ENCODE peak calls at places on chromosomes 11 and 22, in nine cellular contexts. W, K, P, G, R, M, E, S and A are unnamed samples.

GRCh38 chr22:32533265-32534068 is 58.9 kb downstream of the FBXO7 start:
- DNase-seq in W (no peak), K (no peak), P (no peak), G (no peak), R (peak), M (no peak), E (peak), S (peak), A (no peak)

GRCh38 chr22:26389125-26389524 is 39.9 kb upstream of the ASPHD2 start:
- DNase-seq in W (no peak), K (no peak), P (no peak), G (no peak), R (no peak), M (no peak), E (no peak), S (no peak), A (no peak)

GRCh38 chr22:23565942-23566715 is 14.0 kb downstream of the IGLL1 start:
- DNase-seq in W (no peak), K (no peak), P (no peak), G (no peak), R (no peak), M (no peak), E (no peak), S (no peak), A (no peak)

GRCh38 chr11:489610-490185 is 17.3 kb downstream of the RNH1 start:
- DNase-seq in W (no peak), K (no peak), P (no peak), G (no peak), R (no peak), M (no peak), E (no peak), S (no peak), A (no peak)

GRCh38 chr22:48358886-48359612 is 1468.6 kb downstream of the BRD1 start:
- DNase-seq in W (no peak), K (no peak), P (no peak), G (no peak), R (no peak), M (no peak), E (no peak), S (no peak), A (no peak)

GRCh38 chr22:42919199-42919598 is 62.1 kb upstream of the ARFGAP3 start:
- DNase-seq in W (no peak), K (peak), P (no peak), G (no peak), R (no peak), M (peak), E (peak), S (no peak), A (peak)

GRCh38 chr22:44451016-44451415 is 47.0 kb downstream of the RTL6 start:
- DNase-seq in W (no peak), K (no peak), P (no peak), G (peak), R (no peak), M (no peak), E (no peak), S (no peak), A (no peak)

GRCh38 chr11:96310236-96310635 is 32.8 kb downstream of the MAML2 start:
- DNase-seq in W (no peak), K (no peak), P (no peak), G (no peak), R (no peak), M (no peak), E (no peak), S (no peak), A (no peak)

GRCh38 chr11:72573380-72573949 is 100.8 kb downstream of the PDE2A start:
- DNase-seq in W (peak), K (peak), P (no peak), G (no peak), R (peak), M (no peak), E (peak), S (peak), A (peak)

GRCh38 chr11:43447124-43447523 is 88.4 kb downstream of the TTC17 start:
- DNase-seq in W (no peak), K (no peak), P (no peak), G (no peak), R (no peak), M (no peak), E (no peak), S (no peak), A (no peak)

GRCh38 chr11:68908273-68908672 is 4.6 kb downstream of the IGHMBP2 start:
- DNase-seq in W (no peak), K (no peak), P (no peak), G (no peak), R (no peak), M (peak), E (no peak), S (no peak), A (no peak)
- H3K4me3 ChIP-seq in W (no peak), K (no peak), P (no peak), G (no peak), R (no peak), M (no peak), E (no peak), S (no peak), A (no peak)

GRCh38 chr22:35914357-35914664 is 114.3 kb downstream of the RBFOX2 start:
- DNase-seq in W (no peak), K (no peak), P (no peak), G (no peak), R (no peak), M (no peak), E (no peak), S (no peak), A (no peak)
- H3K4me3 ChIP-seq in W (peak), K (peak), P (peak), G (peak), R (no peak), M (peak), E (no peak), S (peak), A (peak)

GRCh38 chr11:62542111-62542745 is 4.4 kb downstream of the AHNAK start:
- DNase-seq in W (no peak), K (no peak), P (no peak), G (peak), R (no peak), M (no peak), E (no peak), S (no peak), A (no peak)
- H3K4me3 ChIP-seq in W (peak), K (peak), P (peak), G (peak), R (peak), M (peak), E (peak), S (peak), A (peak)

DNA sequence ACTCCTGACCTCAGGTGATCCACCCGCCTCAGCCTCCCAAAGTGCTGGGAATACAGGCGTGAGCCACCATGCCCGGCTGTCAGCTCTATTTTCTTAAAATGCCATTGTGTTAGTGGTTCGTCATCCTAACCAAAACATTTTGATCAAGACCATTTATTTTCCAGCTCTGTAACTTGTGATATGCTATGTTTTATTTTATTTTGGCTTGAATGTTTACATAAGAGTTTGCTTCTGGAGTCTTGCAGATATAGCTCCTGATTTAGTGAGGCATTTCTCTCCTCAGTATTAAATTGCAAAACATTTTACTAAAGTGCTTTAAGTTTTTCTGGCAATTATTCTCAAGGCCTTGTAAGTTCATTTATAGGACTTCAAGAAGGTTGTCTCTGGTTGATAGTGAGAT is 4.4 kb downstream of the EP300 start:
- DNase-seq in W (no peak), K (no peak), P (no peak), G (no peak), R (no peak), M (no peak), E (no peak), S (peak), A (no peak)
- H3K4me3 ChIP-seq in W (no peak), K (no peak), P (no peak), G (no peak), R (no peak), M (no peak), E (no peak), S (no peak), A (no peak)

GRCh38 chr11:61555978-61556377 is 24.9 kb downstream of the SYT7 start:
- DNase-seq in W (no peak), K (no peak), P (no peak), G (no peak), R (no peak), M (no peak), E (no peak), S (no peak), A (no peak)
- H3K4me3 ChIP-seq in W (no peak), K (no peak), P (no peak), G (no peak), R (no peak), M (no peak), E (no peak), S (no peak), A (no peak)

DNA sequence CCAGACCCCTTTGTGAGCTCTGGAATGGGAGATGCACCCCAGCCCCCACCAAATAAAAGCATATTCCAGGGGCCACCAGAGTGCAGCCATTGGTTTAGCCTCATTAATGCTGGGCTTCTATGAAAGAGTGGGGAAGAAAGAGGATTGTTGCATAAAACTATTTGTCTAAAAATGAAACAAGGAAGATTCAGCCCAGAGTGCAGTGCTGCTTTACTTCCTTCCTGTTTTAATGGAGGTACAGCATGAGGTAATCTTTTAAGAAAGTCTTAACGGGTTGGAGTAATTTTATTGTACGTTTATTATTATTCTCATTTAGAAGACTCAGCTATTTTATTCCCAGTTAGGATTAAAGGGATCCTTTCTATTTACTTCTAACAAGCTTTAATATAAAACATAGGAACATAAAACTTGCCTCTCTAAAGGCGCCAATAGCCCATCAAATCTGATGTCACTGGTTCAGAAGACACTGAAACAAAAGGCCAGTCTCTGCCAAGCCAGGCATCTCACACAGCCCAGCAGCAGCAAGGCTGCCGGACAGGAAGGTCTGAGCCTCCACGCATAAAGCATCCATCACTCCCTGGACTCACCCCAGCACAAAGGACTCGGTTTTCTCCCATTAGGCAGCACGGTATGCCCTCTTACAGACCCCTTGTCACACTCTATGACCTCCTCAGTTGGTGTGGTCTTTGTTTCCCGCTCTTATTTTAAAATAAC is 204.0 kb upstream of the BLID start:
- DNase-seq in W (no peak), K (no peak), P (no peak), G (no peak), R (no peak), M (no peak), E (no peak), S (no peak), A (no peak)
- H3K4me3 ChIP-seq in W (no peak), K (no peak), P (no peak), G (no peak), R (no peak), M (no peak), E (no peak), S (no peak), A (no peak)

GRCh38 chr11:64844330-64845124 is at the start of gene CDC42BPG:
- DNase-seq in W (peak), K (peak), P (no peak), G (peak), R (peak), M (peak), E (peak), S (peak), A (peak)

GRCh38 chr11:64841592-64842365 is 2.7 kb downstream of the CDC42BPG start:
- DNase-seq in W (no peak), K (no peak), P (no peak), G (no peak), R (no peak), M (no peak), E (no peak), S (no peak), A (no peak)

GRCh38 chr11:64842366-64842759 is 2.1 kb downstream of the CDC42BPG start:
- DNase-seq in W (no peak), K (no peak), P (no peak), G (no peak), R (no peak), M (no peak), E (no peak), S (no peak), A (no peak)

GRCh38 chr11:64843971-64844329 is 503 bp downstream of the CDC42BPG start:
- DNase-seq in W (no peak), K (no peak), P (no peak), G (no peak), R (no peak), M (no peak), E (no peak), S (no peak), A (no peak)

GRCh38 chr11:64842851-64843841 is 1.3 kb downstream of the CDC42BPG start:
- DNase-seq in W (no peak), K (no peak), P (no peak), G (peak), R (no peak), M (no peak), E (no peak), S (no peak), A (peak)
- H3K4me3 ChIP-seq in W (no peak), K (peak), P (peak), G (peak), R (no peak), M (no peak), E (no peak), S (no peak), A (no peak)